ENCODE peak calls at places on chromosomes 4 and X, in four cellular contexts. One of them, this sample, is unnamed.

GRCh38 chrX:15789979-15790765 is at the start of gene ZRSR2:
- DNase-seq in pancreas: peak; percentile 86
- DNase-seq in body of pancreas: peak; percentile 83
- DNase-seq in IMR-90: peak; percentile 78
- DNase-seq in this sample: peak; percentile 79

GRCh38 chr4:123043013-123043412 is 120.6 kb upstream of the NUDT6 start:
- DNase-seq in pancreas: no peak
- DNase-seq in body of pancreas: no peak
- DNase-seq in IMR-90: no peak
- DNase-seq in this sample: no peak

GRCh38 chr4:6332042-6332668 is 62.5 kb downstream of the WFS1 start:
- DNase-seq in IMR-90: peak; percentile 15
- DNase-seq in body of pancreas: no peak
- DNase-seq in pancreas: no peak
- DNase-seq in this sample: no peak

GRCh38 chrX:30313322-30313721 is 4.1 kb upstream of the NR0B1 start:
- DNase-seq in body of pancreas: no peak
- DNase-seq in pancreas: no peak
- DNase-seq in IMR-90: no peak
- DNase-seq in this sample: no peak

GRCh38 chr4:76198411-76199237 is 15.0 kb downstream of the SCARB2 start:
- DNase-seq in pancreas: peak; percentile 49
- DNase-seq in IMR-90: peak; percentile 89
- DNase-seq in body of pancreas: peak; percentile 84
- DNase-seq in this sample: peak; percentile 79

GRCh38 chr4:158840131-158840530 is 71.3 kb downstream of the FNIP2 start:
- DNase-seq in IMR-90: no peak
- DNase-seq in pancreas: no peak
- DNase-seq in body of pancreas: no peak
- DNase-seq in this sample: no peak

GRCh38 chrX:10110984-10111363 is 45.8 kb upstream of the CLCN4 start:
- DNase-seq in IMR-90: no peak
- DNase-seq in pancreas: no peak
- DNase-seq in body of pancreas: peak; percentile 21
- DNase-seq in this sample: peak; percentile 11

GRCh38 chrX:54495814-54496516 is at the start of gene FGD1:
- DNase-seq in body of pancreas: peak; percentile 64
- DNase-seq in IMR-90: peak; percentile 41
- DNase-seq in pancreas: peak; percentile 78
- DNase-seq in this sample: peak; percentile 44

GRCh38 chr4:17780461-17781071 is 855 bp downstream of the FAM184B start:
- DNase-seq in IMR-90: peak; percentile 47
- DNase-seq in body of pancreas: no peak
- DNase-seq in pancreas: no peak
- DNase-seq in this sample: no peak

GRCh38 chr4:104592894-104593470 is 98.3 kb upstream of the CXXC4 start:
- DNase-seq in body of pancreas: no peak
- DNase-seq in IMR-90: peak; percentile 0
- DNase-seq in pancreas: no peak
- DNase-seq in this sample: no peak

GRCh38 chrX:129933700-129934099 is 27.7 kb downstream of the UTP14A start:
- DNase-seq in IMR-90: no peak
- DNase-seq in pancreas: no peak
- DNase-seq in body of pancreas: no peak
- DNase-seq in this sample: peak; percentile 17

GRCh38 chr4:185859106-185859505 is 47.1 kb upstream of the SORBS2 start:
- DNase-seq in body of pancreas: peak; percentile 50
- DNase-seq in pancreas: peak; percentile 33
- DNase-seq in IMR-90: no peak
- DNase-seq in this sample: peak; percentile 35

GRCh38 chrX:53116101-53116500 is 22.2 kb downstream of the KANTR start:
- DNase-seq in pancreas: no peak
- DNase-seq in body of pancreas: peak; percentile 2
- DNase-seq in IMR-90: peak; percentile 61
- DNase-seq in this sample: peak; percentile 54

GRCh38 chr4:117941611-117942010 is 92.7 kb upstream of the NDST3 start:
- DNase-seq in body of pancreas: no peak
- DNase-seq in pancreas: no peak
- DNase-seq in IMR-90: no peak
- DNase-seq in this sample: no peak

GRCh38 chr4:185016101-185016940 is 2.0 kb upstream of the HELT start:
- DNase-seq in IMR-90: no peak
- DNase-seq in body of pancreas: no peak
- DNase-seq in pancreas: no peak
- DNase-seq in this sample: no peak

GRCh38 chrX:101383679-101384078 is 2.3 kb downstream of the BTK start:
- DNase-seq in IMR-90: no peak
- DNase-seq in pancreas: no peak
- DNase-seq in body of pancreas: no peak
- DNase-seq in this sample: no peak
- H3K4me1 ChIP-seq in IMR-90: no peaks in the 10 kb centered on the region
- H3K4me1 ChIP-seq in pancreas: no peaks in the 10 kb centered on the region
- H3K4me1 ChIP-seq in body of pancreas: no peaks in the 10 kb centered on the region
- H3K4me1 ChIP-seq in this sample: no peaks in the 10 kb centered on the region

DNA sequence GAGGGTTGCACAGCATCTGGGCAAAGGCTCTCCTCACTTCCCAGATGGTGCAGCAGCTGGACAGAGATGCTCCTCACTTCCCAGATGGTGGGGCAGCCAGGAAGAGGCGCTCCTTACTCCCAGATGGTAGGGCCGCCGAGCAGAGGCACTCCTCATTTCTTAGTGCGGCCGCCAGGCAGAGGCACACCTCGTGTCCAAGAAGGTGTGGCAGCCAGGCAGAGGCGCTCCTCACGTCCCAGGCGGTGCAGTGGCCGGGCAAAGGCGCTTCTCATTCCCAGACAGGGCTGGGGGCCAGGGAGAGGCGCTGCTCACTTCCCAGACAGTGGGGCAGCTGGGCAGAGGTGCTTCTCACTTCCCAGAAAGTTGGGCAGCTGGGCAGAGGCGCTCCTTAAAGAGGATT is 48.8 kb downstream of the ZNF732 start:
- DNase-seq in IMR-90: no peak
- DNase-seq in body of pancreas: no peak
- DNase-seq in pancreas: no peak
- DNase-seq in this sample: no peak
- H3K9me3 ChIP-seq in IMR-90: peaks cover 32% of the 10 kb centered on the region
- H3K9me3 ChIP-seq in body of pancreas: no peaks in the 10 kb centered on the region
- H3K9me3 ChIP-seq in pancreas: peaks cover 10% of the 10 kb centered on the region
- H3K9me3 ChIP-seq in this sample: peaks cover 4% of the 10 kb centered on the region

GRCh38 chrX:2540426-2540942 is 39.7 kb upstream of the DHRSX start:
- DNase-seq in IMR-90: no peak
- DNase-seq in body of pancreas: no peak
- DNase-seq in pancreas: no peak
- DNase-seq in this sample: peak; percentile 66

GRCh38 chrX:2539586-2539985 is 38.8 kb upstream of the DHRSX start:
- DNase-seq in body of pancreas: no peak
- DNase-seq in IMR-90: no peak
- DNase-seq in pancreas: no peak
- DNase-seq in this sample: no peak

GRCh38 chrX:2545144-2545543 is 44.4 kb upstream of the DHRSX start:
- DNase-seq in pancreas: no peak
- DNase-seq in IMR-90: no peak
- DNase-seq in body of pancreas: peak; percentile 18
- DNase-seq in this sample: no peak

GRCh38 chrX:2541603-2542002 is 40.8 kb upstream of the DHRSX start:
- DNase-seq in body of pancreas: no peak
- DNase-seq in pancreas: no peak
- DNase-seq in IMR-90: no peak
- DNase-seq in this sample: no peak

GRCh38 chrX:2542826-2543551 is 42.2 kb upstream of the DHRSX start:
- DNase-seq in body of pancreas: peak; percentile 29
- DNase-seq in pancreas: no peak
- DNase-seq in IMR-90: no peak
- DNase-seq in this sample: no peak
- H3K27me3 ChIP-seq in body of pancreas: no peaks in the 10 kb centered on the region
- H3K27me3 ChIP-seq in pancreas: no peaks in the 10 kb centered on the region
- H3K27me3 ChIP-seq in IMR-90: peaks cover 5% of the 10 kb centered on the region
- H3K27me3 ChIP-seq in this sample: no peaks in the 10 kb centered on the region

GRCh38 chr4:176840166-176840565 is 47.4 kb upstream of the VEGFC start:
- DNase-seq in IMR-90: peak; percentile 48
- DNase-seq in pancreas: no peak
- DNase-seq in body of pancreas: no peak
- DNase-seq in this sample: no peak
- H3K4me1 ChIP-seq in IMR-90: peaks cover 9% of the 10 kb centered on the region
- H3K4me1 ChIP-seq in pancreas: no peaks in the 10 kb centered on the region
- H3K4me1 ChIP-seq in body of pancreas: no peaks in the 10 kb centered on the region
- H3K4me1 ChIP-seq in this sample: no peaks in the 10 kb centered on the region

GRCh38 chrX:125710403-125711062 is 390.9 kb downstream of the TEX13C start:
- DNase-seq in pancreas: no peak
- DNase-seq in IMR-90: no peak
- DNase-seq in body of pancreas: no peak
- DNase-seq in this sample: no peak
- H3K9me3 ChIP-seq in pancreas: no peaks in the 10 kb centered on the region
- H3K9me3 ChIP-seq in IMR-90: no peaks in the 10 kb centered on the region
- H3K9me3 ChIP-seq in body of pancreas: no peaks in the 10 kb centered on the region
- H3K9me3 ChIP-seq in this sample: no peaks in the 10 kb centered on the region